ENCODE peak calls at places on chromosome 6, in nine cellular contexts. G is cardiac muscle cell; T is T-cell; R is stimulated activated CD8-positive, alpha-beta memory T cell treated with anti-CD3 and anti-CD28 coated beads, Interleukin-2, amount 100 ng/mL, for 48 hours; P is effector CD4-positive, alpha-beta T cell; E is A549; M is hepatocyte; B is bronchial epithelial cell; I is SJSA1. X is an unnamed sample.
A peak's percentile ranks its signal among the peaks of the same experiment; 100 is the strongest.

GRCh38 chr6:160015778-160016684 is 47.1 kb downstream of the IGF2R start:
- DNase-seq in G (no peak), T (peak; percentile 20), R (no peak), P (peak; percentile 30), E (no peak), M (no peak), B (no peak), I (no peak), X (no peak)

GRCh38 chr6:114404339-114404955 is 61.6 kb upstream of the HS3ST5 start:
- DNase-seq in G (no peak), T (no peak), R (no peak), P (no peak), E (no peak), M (no peak), B (no peak), I (no peak), X (no peak)

GRCh38 chr6:41228616-41229015 is 467 bp downstream of the TREML4 start:
- DNase-seq in G (peak; percentile 3), T (no peak), R (no peak), P (no peak), E (peak; percentile 37), M (no peak), B (peak; percentile 13), I (no peak), X (no peak)

GRCh38 chr6:86581833-86582232 is 355.5 kb upstream of the HTR1E start:
- DNase-seq in G (no peak), T (no peak), R (no peak), P (no peak), E (no peak), M (no peak), B (peak; percentile 87), I (no peak), X (peak; percentile 61)

GRCh38 chr6:10963113-10963512 is 76.3 kb downstream of the SYCP2L start:
- DNase-seq in G (peak; percentile 9), T (no peak), R (no peak), P (no peak), E (no peak), M (no peak), B (no peak), I (no peak), X (no peak)

GRCh38 chr6:82129814-82130213 is 117.7 kb downstream of the IBTK start:
- DNase-seq in G (no peak), T (no peak), R (no peak), P (no peak), E (no peak), M (no peak), B (no peak), I (no peak), X (no peak)

GRCh38 chr6:145323652-145324051 is 411.7 kb downstream of the EPM2A start:
- DNase-seq in G (no peak), T (no peak), R (no peak), P (no peak), E (no peak), M (no peak), B (no peak), I (no peak), X (no peak)

GRCh38 chr6:168865-169455 is 123.3 kb upstream of the DUSP22 start:
- DNase-seq in G (peak; percentile 65), T (no peak), R (no peak), P (no peak), E (peak; percentile 36), M (peak; percentile 62), B (peak; percentile 63), I (no peak), X (no peak)

GRCh38 chr6:87473419-87473903 is 687 bp downstream of the SLC35A1 start:
- DNase-seq in G (peak; percentile 61), T (peak; percentile 46), R (no peak), P (peak; percentile 49), E (peak; percentile 9), M (peak; percentile 75), B (peak; percentile 71), I (no peak), X (peak; percentile 22)

GRCh38 chr6:163490826-163491577 is 76.5 kb downstream of the QKI start:
- DNase-seq in G (peak; percentile 71), T (no peak), R (no peak), P (no peak), E (peak; percentile 74), M (peak; percentile 50), B (peak; percentile 52), I (no peak), X (peak; percentile 48)

GRCh38 chr6:63685453-63686379 is 50.1 kb downstream of the PHF3 start:
- DNase-seq in G (no peak), T (no peak), R (no peak), P (no peak), E (no peak), M (no peak), B (no peak), I (no peak), X (no peak)

GRCh38 chr6:119147101-119148053 is 68.9 kb upstream of the FAM184A start:
- DNase-seq in G (peak; percentile 96), T (no peak), R (peak; percentile 44), P (no peak), E (peak; percentile 79), M (peak; percentile 86), B (peak; percentile 97), I (peak; percentile 93), X (peak; percentile 81)

GRCh38 chr6:16320533-16321340 is 82.3 kb downstream of the GMPR start:
- DNase-seq in G (peak; percentile 58), T (no peak), R (no peak), P (no peak), E (no peak), M (peak; percentile 34), B (no peak), I (no peak), X (no peak)

GRCh38 chr6:81962198-81962597 is 209.7 kb upstream of the TENT5A start:
- DNase-seq in G (peak; percentile 52), T (no peak), R (no peak), P (no peak), E (no peak), M (no peak), B (peak; percentile 54), I (no peak), X (no peak)

X was measured in Calu3.